ENCODE peak calls at places on chromosome 21, in ten cellular contexts. G, V, E, N, R, X, D, L, C and J are unnamed samples.

GRCh38 chr21:26684866-26685265 is 111.8 kb upstream of the CYYR1 start:
- DNase-seq in V (no peak), L (no peak), R (no peak), E (no peak), G (no peak), D (no peak), X (no peak), N (no peak), C (no peak), J (no peak)

GRCh38 chr21:35423694-35424093 is 374.6 kb upstream of the RUNX1 start:
- DNase-seq in G (no peak), R (no peak), N (no peak), V (no peak), X (no peak), C (no peak), D (peak), L (no peak), E (no peak), J (no peak)

GRCh38 chr21:23245231-23245630 is 2247.0 kb downstream of the NCAM2 start:
- DNase-seq in D (no peak), V (no peak), X (no peak), E (no peak), G (no peak), R (no peak), C (no peak), L (no peak), N (no peak), J (no peak)

GRCh38 chr21:27362249-27362648 is 395.4 kb upstream of the ADAMTS5 start:
- DNase-seq in R (no peak), N (no peak), L (no peak), E (no peak), D (no peak), G (peak), V (no peak), X (no peak), C (no peak), J (no peak)

GRCh38 chr21:45108808-45109800 is 34.7 kb downstream of the ADARB1 start:
- DNase-seq in E (no peak), G (no peak), X (no peak), C (no peak), V (no peak), N (no peak), R (no peak), D (no peak), L (no peak), J (no peak)

GRCh38 chr21:30446969-30447368 is 6.9 kb downstream of the KRTAP15-1 start:
- DNase-seq in E (no peak), C (no peak), V (no peak), L (no peak), N (no peak), X (no peak), R (no peak), D (no peak), G (no peak), J (no peak)

GRCh38 chr21:33976082-33976979 is 60.7 kb upstream of the ATP5PO start:
- DNase-seq in C (peak), R (peak), L (no peak), G (peak), V (peak), E (peak), N (no peak), D (peak), X (peak), J (peak)

GRCh38 chr21:35326677-35327076 is 277.6 kb upstream of the RUNX1 start:
- DNase-seq in D (no peak), E (no peak), R (no peak), G (no peak), C (peak), L (no peak), V (peak), X (no peak), N (no peak), J (peak)

GRCh38 chr21:32728455-32729237 is 833 bp upstream of the SYNJ1 start:
- DNase-seq in X (no peak), D (no peak), V (no peak), L (no peak), E (no peak), C (no peak), G (no peak), N (no peak), R (no peak), J (no peak)

GRCh38 chr21:45306832-45307571 is 19.3 kb upstream of the POFUT2 start:
- DNase-seq in G (peak), R (no peak), L (no peak), C (no peak), X (no peak), V (no peak), N (peak), E (no peak), D (peak), J (no peak)

GRCh38 chr21:38476385-38476784 is 21.9 kb downstream of the ERG start:
- DNase-seq in X (no peak), V (no peak), R (no peak), L (peak), N (no peak), G (no peak), D (no peak), C (no peak), E (no peak), J (no peak)

GRCh38 chr21:45209685-45210284 is 77.9 kb downstream of the POFUT2 start:
- DNase-seq in D (no peak), G (no peak), X (no peak), E (peak), V (no peak), N (no peak), L (no peak), C (no peak), R (no peak), J (no peak)

GRCh38 chr21:46028547-46029200 is 47.1 kb downstream of the COL6A1 start:
- DNase-seq in R (no peak), G (no peak), D (peak), X (no peak), L (no peak), V (no peak), C (peak), E (no peak), N (no peak), J (peak)

GRCh38 chr21:28018741-28019669 is 973.7 kb downstream of the LTN1 start:
- DNase-seq in L (no peak), N (peak), X (no peak), C (peak), V (no peak), D (no peak), E (no peak), R (peak), G (peak), J (no peak)

GRCh38 chr21:35578350-35578782 is 482.0 kb downstream of the SETD4 start:
- DNase-seq in N (no peak), C (no peak), V (peak), E (no peak), R (no peak), G (peak), D (peak), X (no peak), L (no peak), J (peak)

GRCh38 chr21:33975548-33976081 is 60.0 kb upstream of the ATP5PO start:
- DNase-seq in G (peak), R (peak), X (no peak), D (peak), C (peak), N (no peak), L (no peak), V (no peak), E (peak), J (no peak)

GRCh38 chr21:16492892-16493291 is 763.1 kb downstream of the USP25 start:
- DNase-seq in V (no peak), N (no peak), L (no peak), D (peak), G (no peak), C (no peak), E (no peak), R (no peak), X (no peak), J (no peak)

GRCh38 chr21:20996421-20997307 is 1.5 kb upstream of the NCAM2 start:
- DNase-seq in C (peak), N (no peak), D (peak), X (no peak), L (no peak), R (no peak), E (no peak), V (no peak), G (peak), J (no peak)

GRCh38 chr21:44991538-44992483 is 52.0 kb downstream of the SLX9 start:
- DNase-seq in R (no peak), E (no peak), C (no peak), L (no peak), G (no peak), D (no peak), V (no peak), X (no peak), N (peak), J (no peak)

GRCh38 chr21:32329331-32329730 is 30.7 kb downstream of the MRAP start:
- DNase-seq in D (peak), E (no peak), X (no peak), C (no peak), R (no peak), G (no peak), L (no peak), N (no peak), V (no peak), J (no peak)

GRCh38 chr21:35190201-35190701 is 141.1 kb upstream of the RUNX1 start:
- DNase-seq in G (peak), E (no peak), N (no peak), D (peak), R (no peak), L (no peak), C (peak), V (no peak), X (no peak), J (no peak)

GRCh38 chr21:33266784-33267135 is 593 bp downstream of the IL10RB start:
- DNase-seq in G (no peak), N (no peak), E (peak), V (no peak), D (no peak), R (peak), C (no peak), X (no peak), L (no peak), J (no peak)

GRCh38 chr21:46189213-46189958 is 5.1 kb upstream of the SPATC1L start:
- DNase-seq in L (no peak), R (no peak), N (peak), V (no peak), C (peak), G (peak), E (no peak), X (no peak), D (peak), J (no peak)

GRCh38 chr21:32256873-32257620 is 21.8 kb downstream of the MIS18A start:
- DNase-seq in X (no peak), G (peak), D (peak), R (no peak), E (no peak), C (peak), N (peak), V (peak), L (no peak), J (peak)

GRCh38 chr21:28537371-28538079 is 455.2 kb downstream of the LTN1 start:
- DNase-seq in N (no peak), E (no peak), X (no peak), R (no peak), D (peak), C (no peak), V (no peak), G (peak), L (no peak), J (peak)

GRCh38 chr21:33854604-33855003 is 61.0 kb downstream of the ATP5PO start:
- DNase-seq in C (no peak), V (no peak), X (no peak), G (peak), L (no peak), R (no peak), E (no peak), D (no peak), N (no peak), J (no peak)

GRCh38 chr21:16037386-16037785 is 307.6 kb downstream of the USP25 start:
- DNase-seq in X (no peak), E (no peak), C (no peak), G (peak), D (peak), R (no peak), L (no peak), V (no peak), N (no peak), J (no peak)

GRCh38 chr21:14545906-14546480 is at the start of gene SAMSN1:
- DNase-seq in L (no peak), V (no peak), E (peak), R (no peak), N (no peak), X (peak), C (no peak), G (peak), D (no peak), J (no peak)

GRCh38 chr21:45542242-45542666 is at the start of gene SLC19A1:
- DNase-seq in V (no peak), X (peak), C (peak), G (peak), R (peak), E (peak), N (peak), L (peak), D (no peak), J (no peak)

GRCh38 chr21:32886339-32886738 is 114.8 kb upstream of the PAXBP1 start:
- DNase-seq in E (no peak), L (no peak), X (no peak), N (no peak), V (no peak), R (no peak), G (peak), D (no peak), C (no peak), J (no peak)

GRCh38 chr21:32726742-32727477 is 903 bp downstream of the SYNJ1 start:
- DNase-seq in C (peak), D (no peak), G (peak), R (peak), E (peak), V (no peak), N (no peak), X (no peak), L (peak), J (no peak)

GRCh38 chr21:29148535-29148934 is 18.1 kb downstream of the MAP3K7CL start:
- DNase-seq in X (no peak), V (no peak), G (no peak), C (no peak), D (peak), N (no peak), L (no peak), E (no peak), R (no peak), J (no peak)

GRCh38 chr21:29092102-29092959 is 18.9 kb upstream of the CCT8 start:
- DNase-seq in N (no peak), R (no peak), C (no peak), X (no peak), D (peak), L (no peak), E (no peak), G (peak), V (no peak), J (no peak)

GRCh38 chr21:31594279-31594678 is 65.2 kb upstream of the SOD1 start:
- DNase-seq in X (no peak), R (no peak), C (no peak), D (no peak), L (no peak), N (no peak), E (no peak), G (no peak), V (no peak), J (no peak)

GRCh38 chr21:25607151-25607811 is at the start of gene MRPL39:
- DNase-seq in N (peak), D (peak), X (peak), R (peak), V (peak), G (peak), C (peak), E (peak), L (peak), J (peak)
- TF ChIP-seq CTCF in N (peak), D (peak), X (no peak), R (peak), V (peak), G (peak), C (peak), E (peak), L (peak), J (peak)

GRCh38 chr21:37059181-37059580 is 13.7 kb downstream of the PIGP start:
- DNase-seq in N (no peak), V (no peak), G (no peak), D (no peak), R (no peak), X (no peak), L (no peak), E (no peak), C (no peak), J (no peak)

GRCh38 chr21:37057614-37058013 is 15.3 kb downstream of the PIGP start:
- DNase-seq in E (no peak), R (no peak), C (no peak), G (no peak), D (no peak), V (no peak), X (no peak), N (no peak), L (no peak), J (no peak)

GRCh38 chr21:37061926-37062591 is 10.8 kb downstream of the PIGP start:
- DNase-seq in C (no peak), R (peak), L (no peak), V (no peak), G (no peak), X (no peak), E (no peak), N (no peak), D (peak), J (no peak)

GRCh38 chr21:37062592-37062933 is 10.3 kb downstream of the PIGP start:
- DNase-seq in E (no peak), L (no peak), D (no peak), R (no peak), G (no peak), X (no peak), N (no peak), C (no peak), V (no peak), J (no peak)

GRCh38 chr21:37060296-37060695 is 12.6 kb downstream of the PIGP start:
- DNase-seq in X (no peak), E (no peak), G (peak), N (peak), C (peak), L (no peak), V (peak), D (peak), R (peak), J (peak)
- TF ChIP-seq CTCF in X (no peak), E (no peak), G (no peak), N (no peak), C (peak), L (no peak), V (peak), D (peak), R (no peak), J (peak)

GRCh38 chr21:43892984-43893535 is 28.0 kb downstream of the AGPAT3 start:
- DNase-seq in N (no peak), L (no peak), C (no peak), G (no peak), D (no peak), E (no peak), X (no peak), R (no peak), V (no peak), J (no peak)

GRCh38 chr21:43894206-43894577 is 29.2 kb downstream of the AGPAT3 start:
- DNase-seq in E (no peak), D (no peak), N (no peak), L (no peak), X (no peak), R (no peak), C (no peak), G (no peak), V (no peak), J (no peak)

GRCh38 chr21:43893536-43894205 is 28.6 kb downstream of the AGPAT3 start:
- DNase-seq in N (no peak), X (no peak), C (no peak), L (no peak), V (no peak), R (no peak), E (peak), D (peak), G (no peak), J (no peak)

GRCh38 chr21:43890042-43890441 is 25.0 kb downstream of the AGPAT3 start:
- DNase-seq in N (no peak), L (no peak), R (no peak), D (no peak), C (no peak), X (no peak), G (no peak), V (no peak), E (no peak), J (no peak)

DNA sequence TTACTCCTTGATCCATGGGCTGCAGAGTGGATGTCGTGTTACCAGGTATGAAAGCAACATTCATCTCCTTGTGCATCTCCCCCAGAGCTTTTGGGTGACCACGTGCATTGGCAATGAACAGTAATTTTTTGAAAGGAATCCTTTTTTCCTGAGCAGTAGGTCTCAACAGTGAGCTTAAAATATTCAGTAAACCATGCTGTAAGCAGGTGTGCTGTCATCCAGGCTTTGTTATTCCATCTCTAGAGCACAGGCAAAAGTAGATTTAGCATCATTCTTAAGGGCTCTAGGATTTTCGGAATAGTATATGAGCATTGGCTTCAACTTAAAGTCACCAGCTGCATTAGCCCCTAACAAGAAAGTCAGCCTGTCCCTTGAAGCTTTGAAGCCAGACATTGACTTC is 27.3 kb downstream of the AGPAT3 start:
- DNase-seq in L (no peak), G (no peak), E (no peak), N (no peak), D (no peak), C (no peak), R (no peak), X (no peak), V (no peak), J (no peak)
- TF ChIP-seq CTCF in L (no peak), G (no peak), E (no peak), N (no peak), D (no peak), C (no peak), R (no peak), X (no peak), V (no peak), J (no peak)

DNA sequence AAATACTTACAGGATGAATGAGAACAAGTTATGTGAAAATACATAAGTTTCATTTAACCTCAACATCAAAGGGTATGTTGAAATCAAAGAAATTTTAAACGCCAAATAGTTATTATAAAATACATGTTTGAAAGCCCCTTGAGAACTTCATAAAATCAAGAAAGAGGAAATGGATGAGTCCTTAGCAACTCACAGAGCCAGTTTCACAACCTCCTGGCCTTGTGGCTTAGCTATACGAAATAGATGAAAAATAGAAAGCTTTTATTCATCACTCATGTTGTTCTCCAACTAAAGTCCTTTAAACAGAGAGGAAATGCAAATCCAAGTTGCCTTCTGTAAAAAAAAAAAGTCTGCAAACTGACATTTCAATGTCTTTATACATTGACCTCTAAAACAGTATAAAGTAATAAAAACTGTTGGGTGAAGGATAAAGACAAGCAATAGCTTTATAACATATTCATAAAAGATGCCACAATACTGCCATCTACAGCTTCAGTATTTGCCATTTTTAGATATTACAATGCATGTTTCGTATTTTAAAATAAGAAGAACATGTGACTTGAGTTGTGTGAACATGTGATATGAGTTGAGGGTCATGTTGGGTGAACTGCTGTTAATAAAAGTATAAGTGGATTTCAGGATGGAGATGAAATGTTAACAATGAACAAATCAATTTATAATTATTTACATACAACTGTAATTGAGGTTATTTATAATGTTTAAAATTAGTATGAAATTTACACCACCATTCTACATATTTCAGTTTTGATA is 847.7 kb downstream of the MRPL39 start:
- DNase-seq in V (no peak), X (no peak), G (peak), E (no peak), L (no peak), N (no peak), C (no peak), R (no peak), D (no peak), J (no peak)
- TF ChIP-seq CTCF in V (no peak), X (no peak), G (no peak), E (no peak), L (no peak), N (no peak), C (no peak), R (no peak), D (no peak), J (no peak)